ENCODE peak calls at places on chromosome 3, in five cellular contexts. K is mesenchymal stem cell, M is H9, C is mesendoderm, G is H1. Z is an unnamed sample.

GRCh38 chr3:3088066-3088465 is 22.1 kb downstream of the IL5RA start:
- DNase-seq in C (no peak), K (no peak), G (no peak), M (no peak), Z (no peak)

GRCh38 chr3:38960953-38961622 is 90.7 kb downstream of the SCN11A start:
- DNase-seq in K (peak; percentile 60), G (peak; percentile 73), C (peak; percentile 76), M (peak; percentile 76), Z (peak; percentile 17)

GRCh38 chr3:111895079-111895478 is 36.0 kb downstream of the PHLDB2 start:
- DNase-seq in K (peak; percentile 70), M (no peak), G (no peak), C (peak; percentile 59), Z (no peak)

GRCh38 chr3:83092521-83093221 is 1331.2 kb upstream of the GBE1 start:
- DNase-seq in K (no peak), G (no peak), C (no peak), M (no peak), Z (no peak)

GRCh38 chr3:186849392-186849975 is 7.0 kb downstream of the ADIPOQ start:
- DNase-seq in C (peak; percentile 76), G (no peak), K (peak; percentile 40), M (no peak), Z (no peak)

GRCh38 chr3:98185180-98185579 is 18.7 kb downstream of the OR5H15 start:
- DNase-seq in M (peak; percentile 33), C (peak; percentile 67), G (no peak), K (no peak), Z (peak; percentile 6)

GRCh38 chr3:155991847-155992246 is 121.4 kb downstream of the GMPS start:
- DNase-seq in K (no peak), G (no peak), M (no peak), C (peak; percentile 48), Z (no peak)

GRCh38 chr3:10442151-10442795 is 63.1 kb downstream of the ATP2B2 start:
- DNase-seq in G (no peak), K (no peak), C (no peak), M (no peak), Z (no peak)

GRCh38 chr3:30368978-30369377 is 237.4 kb upstream of the TGFBR2 start:
- DNase-seq in C (no peak), K (peak; percentile 54), M (no peak), G (no peak), Z (no peak)

GRCh38 chr3:117628896-117629295 is 919.3 kb downstream of the TUSC7 start:
- DNase-seq in K (peak; percentile 25), G (no peak), M (no peak), C (no peak), Z (no peak)

GRCh38 chr3:66011098-66011655 is 27.5 kb downstream of the MAGI1 start:
- DNase-seq in M (no peak), G (no peak), K (no peak), C (peak; percentile 35), Z (no peak)

GRCh38 chr3:116863270-116863770 is 153.7 kb downstream of the TUSC7 start:
- DNase-seq in K (peak; percentile 55), G (no peak), C (no peak), M (no peak), Z (no peak)

GRCh38 chr3:50205719-50206276 is 727 bp downstream of the SLC38A3 start:
- DNase-seq in C (peak; percentile 80), M (peak; percentile 86), K (no peak), G (peak; percentile 89), Z (no peak)

GRCh38 chr3:4474683-4475490 is 7.8 kb upstream of the SUMF1 start:
- DNase-seq in G (no peak), K (peak; percentile 24), M (no peak), C (no peak), Z (peak; percentile 31)

GRCh38 chr3:101687142-101687931 is 819 bp upstream of the RPL24 start:
- DNase-seq in G (no peak), K (no peak), C (no peak), M (no peak), Z (no peak)

GRCh38 chr3:98521897-98522537 is 685 bp downstream of the CLDND1 start:
- DNase-seq in M (no peak), K (peak; percentile 80), C (peak; percentile 72), G (no peak), Z (peak; percentile 26)

GRCh38 chr3:37477275-37477674 is 302.9 kb upstream of the LRRFIP2 start:
- DNase-seq in M (no peak), C (no peak), G (no peak), K (no peak), Z (no peak)

GRCh38 chr3:149934524-149934923 is 36.2 kb downstream of the PFN2 start:
- DNase-seq in K (peak; percentile 62), M (no peak), G (no peak), C (no peak), Z (no peak)

GRCh38 chr3:29513236-29513635 is 232.4 kb downstream of the RBMS3 start:
- DNase-seq in K (peak; percentile 35), G (no peak), C (no peak), M (no peak), Z (no peak)

GRCh38 chr3:9717050-9717555 is 13.5 kb downstream of the CPNE9 start:
- DNase-seq in K (no peak), G (no peak), M (no peak), C (no peak), Z (no peak)

GRCh38 chr3:35758358-35758757 is 119.0 kb downstream of the ARPP21 start:
- DNase-seq in M (no peak), K (no peak), C (peak; percentile 55), G (no peak), Z (peak; percentile 21)

GRCh38 chr3:161069441-161070251 is 35.5 kb downstream of the B3GALNT1 start:
- DNase-seq in K (peak; percentile 48), M (no peak), G (no peak), C (no peak), Z (no peak)

GRCh38 chr3:107813066-107813465 is 277.8 kb downstream of the CD47 start:
- DNase-seq in K (no peak), G (no peak), M (no peak), C (no peak), Z (no peak)

GRCh38 chr3:108296239-108296638 is at the start of gene HHLA2:
- DNase-seq in K (no peak), G (no peak), M (no peak), C (no peak), Z (no peak)

GRCh38 chr3:126750760-126751129 is 46.7 kb downstream of the CHCHD6 start:
- DNase-seq in G (peak; percentile 41), K (peak; percentile 14), C (peak; percentile 93), M (no peak), Z (no peak)

GRCh38 chr3:6644070-6644929 is 216.6 kb upstream of the GRM7 start:
- DNase-seq in K (no peak), G (no peak), M (no peak), C (peak; percentile 14), Z (no peak)

GRCh38 chr3:161126495-161126894 is 21.3 kb upstream of the B3GALNT1 start:
- DNase-seq in C (no peak), M (no peak), G (no peak), K (no peak), Z (no peak)

GRCh38 chr3:42829628-42830436 is 20.6 kb downstream of the ACKR2 start:
- DNase-seq in C (no peak), K (no peak), M (no peak), G (no peak), Z (no peak)

GRCh38 chr3:74599564-74599963 is 14.9 kb downstream of the CNTN3 start:
- DNase-seq in M (no peak), C (no peak), K (no peak), G (no peak), Z (no peak)

GRCh38 chr3:71062920-71063767 is 520.4 kb downstream of the FOXP1 start:
- DNase-seq in C (no peak), M (no peak), G (no peak), K (peak; percentile 64), Z (no peak)

GRCh38 chr3:48016336-48016973 is at the start of gene MAP4:
- DNase-seq in M (no peak), K (no peak), C (no peak), G (peak; percentile 13), Z (no peak)

DNA sequence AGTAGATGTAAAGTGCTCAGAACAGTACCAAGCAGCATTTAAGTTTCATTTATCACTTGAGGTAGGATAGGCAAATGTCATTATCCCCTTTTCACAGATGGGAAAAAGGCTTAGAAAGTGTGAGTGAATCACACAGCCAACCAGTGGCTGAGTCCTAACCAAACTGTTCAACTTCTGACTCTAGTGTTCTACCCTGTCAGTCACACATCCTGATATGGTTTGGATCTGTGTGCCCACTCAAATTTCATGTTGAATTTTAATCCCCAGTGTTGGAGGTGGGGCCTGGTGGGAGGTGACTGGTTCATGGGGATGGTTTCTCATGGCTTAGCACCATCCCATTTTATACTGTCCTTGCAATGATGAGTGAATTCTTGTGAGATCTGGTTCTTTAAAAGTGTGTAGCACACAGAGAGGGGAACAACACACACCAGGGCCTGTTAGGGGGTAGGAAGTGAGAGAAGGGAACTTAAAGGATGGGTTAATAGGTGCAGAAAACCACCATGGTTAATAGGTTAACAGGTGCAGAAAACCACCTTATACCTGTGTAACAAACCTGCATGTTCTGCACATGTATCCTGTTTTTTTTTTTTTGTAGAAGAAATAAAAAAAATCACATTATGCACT is 304.7 kb downstream of the SUCLG2 start:
- DNase-seq in C (no peak), M (no peak), G (no peak), K (no peak), Z (no peak)
- H2BK120ac ChIP-seq in C (no peak overlapping the region), M (no peak overlapping the region), G (no peak overlapping the region), K (no peak overlapping the region), Z (no peak overlapping the region)

DNA sequence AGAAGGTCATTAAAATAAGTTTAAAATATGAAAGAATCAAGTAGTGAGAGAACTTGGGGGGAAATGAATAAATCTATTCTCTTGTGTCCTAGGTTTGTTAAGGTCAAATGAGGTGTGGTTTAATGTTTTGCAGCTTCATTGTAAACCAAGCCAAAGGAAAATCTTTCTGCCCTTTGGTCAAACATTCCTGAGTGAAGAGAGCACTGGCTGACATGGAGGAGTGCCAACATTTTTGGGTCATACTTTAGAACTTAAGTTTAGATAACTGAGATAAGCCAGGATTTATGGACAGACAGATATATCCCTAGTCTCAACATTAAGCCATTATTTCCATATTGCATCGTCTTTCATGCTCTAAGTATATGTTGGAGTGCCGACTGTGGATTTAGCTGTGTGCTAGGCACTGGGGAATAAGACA is 66.4 kb downstream of the PTPRG start:
- DNase-seq in C (no peak), G (no peak), M (no peak), K (peak; percentile 44), Z (no peak)
- H3K4ac ChIP-seq in C (no peak overlapping the region), G (no peak overlapping the region), M (no peak overlapping the region), K (no peak overlapping the region), Z (no peak overlapping the region)

GRCh38 chr3:109924196-109924595 is 586.9 kb upstream of the DPPA4 start:
- DNase-seq in C (no peak), M (no peak), K (no peak), G (no peak), Z (no peak)

GRCh38 chr3:109923431-109923830 is 586.1 kb upstream of the DPPA4 start:
- DNase-seq in C (no peak), M (no peak), G (no peak), K (no peak), Z (no peak)

GRCh38 chr3:109922898-109923297 is 585.6 kb upstream of the DPPA4 start:
- DNase-seq in K (no peak), G (no peak), M (no peak), C (no peak), Z (no peak)

GRCh38 chr3:109920749-109921148 is 583.4 kb upstream of the DPPA4 start:
- DNase-seq in C (no peak), K (no peak), M (no peak), G (no peak), Z (no peak)

GRCh38 chr3:109921509-109921908 is 584.2 kb upstream of the DPPA4 start:
- DNase-seq in C (no peak), G (no peak), M (no peak), K (peak; percentile 8), Z (no peak)
- H2BK15ac ChIP-seq in C (no peak overlapping the region), G (no peak overlapping the region), M (no peak overlapping the region), K (no peak overlapping the region), Z (no peak overlapping the region)

GRCh38 chr3:121430816-121431215 is 115.0 kb downstream of the POLQ start:
- DNase-seq in C (no peak), M (no peak), K (no peak), G (no peak), Z (no peak)
- H2BK120ac ChIP-seq in C (no peak overlapping the region), M (no peak overlapping the region), K (no peak overlapping the region), G (no peak overlapping the region), Z (no peak overlapping the region)

Z was measured in neuronal stem cell.